ENCODE peak calls at places on chromosomes 4 and X, in five cellular contexts. M, X, U, R and G are unnamed samples.

GRCh38 chrX:16870861-16871584 is 861 bp upstream of the RBBP7 start:
- DNase-seq in R (peak; percentile 76), X (peak; percentile 4), U (no peak), M (no peak), G (peak; percentile 44)

GRCh38 chr4:127503111-127503510 is 129.6 kb upstream of the INTU start:
- DNase-seq in U (no peak), X (no peak), M (no peak), R (no peak), G (no peak)

GRCh38 chr4:108813261-108813660 is 50.4 kb upstream of the ETNPPL start:
- DNase-seq in X (no peak), U (no peak), M (no peak), R (no peak), G (no peak)

GRCh38 chr4:1567808-1568581 is 116.1 kb downstream of the FAM53A start:
- DNase-seq in X (no peak), U (no peak), M (no peak), R (peak; percentile 58), G (peak; percentile 62)

GRCh38 chr4:97558204-97558804 is 585.0 kb downstream of the STPG2 start:
- DNase-seq in R (no peak), M (no peak), X (no peak), U (no peak), G (no peak)

GRCh38 chr4:47490550-47490949 is 5.5 kb downstream of the ATP10D start:
- DNase-seq in U (peak; percentile 45), R (no peak), M (peak; percentile 21), X (no peak), G (peak; percentile 79)

GRCh38 chr4:94741304-94741703 is 16.5 kb upstream of the BMPR1B start:
- DNase-seq in U (peak; percentile 27), X (no peak), M (no peak), R (no peak), G (no peak)

GRCh38 chr4:106358899-106359298 is 9.7 kb downstream of the GIMD1 start:
- DNase-seq in M (no peak), R (no peak), X (no peak), U (peak; percentile 29), G (no peak)

DNA sequence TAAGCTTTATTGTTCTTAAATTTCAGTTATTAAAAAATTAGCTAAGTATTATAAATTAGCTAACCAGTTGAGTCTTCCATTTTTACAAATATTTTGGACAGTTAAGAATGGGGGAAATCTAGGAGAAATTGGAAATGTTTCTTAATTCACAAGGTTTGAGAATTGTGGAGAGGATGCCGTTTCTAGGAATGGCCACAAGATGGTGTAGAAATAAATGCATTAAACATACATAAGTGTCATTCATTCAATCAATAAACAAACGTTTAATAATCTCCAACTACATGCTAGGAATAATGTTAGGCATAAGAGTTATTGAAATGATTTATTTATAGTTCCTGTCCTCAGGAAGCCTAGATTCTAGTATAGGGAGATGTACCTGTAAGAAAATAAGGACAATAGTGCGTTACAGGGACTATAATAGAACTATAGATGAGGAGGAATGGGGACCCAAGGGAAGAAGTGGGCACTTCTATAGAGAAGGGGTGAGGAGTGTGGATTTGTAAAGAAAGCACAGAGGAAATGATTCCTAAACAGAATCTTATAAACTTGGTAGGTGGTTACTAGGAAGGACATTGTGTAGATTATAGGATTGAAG is 195.7 kb upstream of the ANK2 start:
- DNase-seq in R (no peak), M (no peak), U (peak; percentile 41), X (no peak), G (peak; percentile 47)
- H3K36me3 ChIP-seq in R (no peaks in the 10 kb centered on the region), M (no peaks in the 10 kb centered on the region), U (no peaks in the 10 kb centered on the region), X (no peaks in the 10 kb centered on the region), G (no peaks in the 10 kb centered on the region)

DNA sequence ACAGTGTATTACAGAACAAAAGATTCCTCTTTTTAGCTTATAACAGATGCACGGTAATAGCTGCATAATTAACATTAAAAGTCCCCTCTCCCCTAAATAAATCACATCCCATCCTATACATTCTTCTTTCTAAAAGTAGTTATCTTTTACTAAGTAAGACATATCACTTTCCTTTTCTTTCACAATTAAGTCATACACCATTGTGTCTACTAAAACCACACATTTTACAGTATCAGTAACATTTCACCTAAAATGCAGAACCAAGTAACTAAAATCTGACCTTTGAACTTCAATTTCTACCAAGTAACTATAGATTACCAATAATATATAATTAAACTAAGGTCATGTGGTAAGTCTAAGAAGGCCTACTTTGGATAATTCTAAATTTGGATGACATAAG is 14.2 kb downstream of the DHX15 start:
- DNase-seq in M (no peak), R (no peak), U (no peak), X (no peak), G (no peak)
- H3K36me3 ChIP-seq in M (peaks cover 1% of the 10 kb centered on the region), R (peaks cover 4% of the 10 kb centered on the region), U (peaks cover 31% of the 10 kb centered on the region), X (peaks cover 56% of the 10 kb centered on the region), G (peaks cover 72% of the 10 kb centered on the region)

DNA sequence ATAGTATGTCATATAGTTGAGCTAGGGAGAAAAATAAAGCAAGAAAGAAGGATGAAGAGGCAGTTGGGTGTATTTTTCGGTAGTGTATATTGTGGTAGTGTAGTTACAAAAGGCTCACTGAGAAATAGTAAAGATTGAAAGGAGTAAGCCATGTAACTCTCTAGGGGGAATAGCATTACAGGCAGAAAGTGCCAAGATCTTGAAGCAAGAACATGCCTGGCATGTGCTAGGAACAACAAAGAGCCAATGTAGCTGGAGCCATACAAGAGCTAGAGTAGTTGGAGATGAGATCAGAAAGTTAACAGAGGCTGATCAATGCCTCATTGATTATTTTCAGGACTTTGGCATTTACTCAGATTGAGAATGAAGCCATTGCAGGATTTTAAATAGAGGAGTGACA is 3.0 kb downstream of the ABCE1 start:
- DNase-seq in U (peak; percentile 3), M (no peak), X (no peak), R (no peak), G (no peak)
- H3K36me3 ChIP-seq in U (peaks cover 8% of the 10 kb centered on the region), M (peaks cover 10% of the 10 kb centered on the region), X (peaks cover 19% of the 10 kb centered on the region), R (peaks cover 13% of the 10 kb centered on the region), G (peaks cover 49% of the 10 kb centered on the region)

GRCh38 chr4:56463711-56464110 is 3.7 kb upstream of the SRP72 start:
- DNase-seq in U (no peak), M (no peak), R (no peak), X (no peak), G (peak; percentile 55)

GRCh38 chr4:56465599-56466295 is 1.7 kb upstream of the SRP72 start:
- DNase-seq in M (no peak), U (peak; percentile 39), R (no peak), X (no peak), G (peak; percentile 51)

GRCh38 chr4:56460085-56460484 is 7.3 kb upstream of the SRP72 start:
- DNase-seq in R (no peak), U (no peak), X (no peak), M (no peak), G (no peak)

GRCh38 chr4:56464581-56464980 is 2.8 kb upstream of the SRP72 start:
- DNase-seq in U (no peak), M (no peak), R (no peak), X (no peak), G (no peak)

DNA sequence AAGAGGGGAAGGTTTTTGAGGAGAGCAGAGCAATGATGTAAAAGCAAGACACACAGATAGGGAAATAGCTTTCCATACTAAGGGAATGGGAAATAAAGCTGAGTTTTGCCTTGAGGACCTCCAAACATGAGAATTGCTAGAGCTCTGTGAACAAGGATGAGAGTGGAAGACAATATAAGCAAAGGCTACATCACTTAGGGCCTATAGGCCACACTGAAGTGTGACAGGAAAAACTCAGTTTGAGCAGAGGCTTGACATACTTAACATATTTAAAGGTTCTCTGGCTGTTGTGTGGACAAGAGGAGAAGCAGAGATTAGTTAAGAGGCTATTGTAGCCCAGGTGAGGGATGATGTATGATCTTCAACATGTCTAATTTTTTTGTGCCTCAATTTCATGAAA is 5.3 kb upstream of the SRP72 start:
- DNase-seq in U (no peak), X (no peak), M (no peak), R (no peak), G (no peak)
- H3K36me3 ChIP-seq in U (peaks cover 31% of the 10 kb centered on the region), X (peaks cover 34% of the 10 kb centered on the region), M (peaks cover 9% of the 10 kb centered on the region), R (peaks cover 24% of the 10 kb centered on the region), G (peaks cover 52% of the 10 kb centered on the region)

GRCh38 chr4:2722033-2722432 is 34.1 kb downstream of the TNIP2 start:
- DNase-seq in X (no peak), R (peak; percentile 58), U (no peak), M (no peak), G (no peak)
- H3K36me3 ChIP-seq in X (peaks cover 34% of the 10 kb centered on the region), R (peaks cover 33% of the 10 kb centered on the region), U (peaks cover 29% of the 10 kb centered on the region), M (peaks cover 32% of the 10 kb centered on the region), G (peaks cover 13% of the 10 kb centered on the region)